ENCODE peak calls at places on chromosomes 5 and 9, in six cellular contexts. One of them, this sample, is unnamed.
A peak's percentile ranks its signal among the peaks of the same experiment; 100 is the strongest.

GRCh38 chr9:19378647-19379046 is 1.4 kb downstream of the RPS6 start:
- DNase-seq in NCI-H524: no peak
- DNase-seq in activated CD4-positive, alpha-beta T cell treated with anti-CD3 and anti-CD28 coated beads, Interleukin-2, amount 10 ng/mL, durations not matched to agents 7 days and 5 days: no peak
- DNase-seq in NCI-H774: no peak
- DNase-seq in astrocyte: no peak
- DNase-seq in mesothelial cell of epicardium: no peak
- DNase-seq in this sample: no peak

GRCh38 chr5:128536229-128536860 is 1.7 kb downstream of the FBN2 start:
- DNase-seq in NCI-H524: no peak
- DNase-seq in activated CD4-positive, alpha-beta T cell treated with anti-CD3 and anti-CD28 coated beads, Interleukin-2, amount 10 ng/mL, durations not matched to agents 7 days and 5 days: no peak
- DNase-seq in NCI-H774: no peak
- DNase-seq in astrocyte: no peak
- DNase-seq in mesothelial cell of epicardium: no peak
- DNase-seq in this sample: no peak

GRCh38 chr5:161306354-161306990 is 240.1 kb downstream of the GABRB2 start:
- DNase-seq in NCI-H524: no peak
- DNase-seq in activated CD4-positive, alpha-beta T cell treated with anti-CD3 and anti-CD28 coated beads, Interleukin-2, amount 10 ng/mL, durations not matched to agents 7 days and 5 days: no peak
- DNase-seq in NCI-H774: no peak
- DNase-seq in astrocyte: no peak
- DNase-seq in mesothelial cell of epicardium: no peak
- DNase-seq in this sample: no peak

GRCh38 chr5:83567741-83568530 is 96.4 kb downstream of the VCAN start:
- DNase-seq in NCI-H524: no peak
- DNase-seq in activated CD4-positive, alpha-beta T cell treated with anti-CD3 and anti-CD28 coated beads, Interleukin-2, amount 10 ng/mL, durations not matched to agents 7 days and 5 days: no peak
- DNase-seq in NCI-H774: no peak
- DNase-seq in astrocyte: peak; percentile 97
- DNase-seq in mesothelial cell of epicardium: no peak
- DNase-seq in this sample: no peak

GRCh38 chr9:83066771-83067170 is 3.8 kb upstream of the RASEF start:
- DNase-seq in NCI-H524: no peak
- DNase-seq in activated CD4-positive, alpha-beta T cell treated with anti-CD3 and anti-CD28 coated beads, Interleukin-2, amount 10 ng/mL, durations not matched to agents 7 days and 5 days: no peak
- DNase-seq in NCI-H774: no peak
- DNase-seq in astrocyte: peak; percentile 98
- DNase-seq in mesothelial cell of epicardium: no peak
- DNase-seq in this sample: no peak

GRCh38 chr9:89501311-89501898 is 3.5 kb upstream of the SEMA4D start:
- DNase-seq in NCI-H524: no peak
- DNase-seq in activated CD4-positive, alpha-beta T cell treated with anti-CD3 and anti-CD28 coated beads, Interleukin-2, amount 10 ng/mL, durations not matched to agents 7 days and 5 days: no peak
- DNase-seq in NCI-H774: no peak
- DNase-seq in astrocyte: no peak
- DNase-seq in mesothelial cell of epicardium: no peak
- DNase-seq in this sample: no peak

GRCh38 chr5:54867310-54867944 is 118.0 kb downstream of the ESM1 start:
- DNase-seq in NCI-H524: peak; percentile 58
- DNase-seq in activated CD4-positive, alpha-beta T cell treated with anti-CD3 and anti-CD28 coated beads, Interleukin-2, amount 10 ng/mL, durations not matched to agents 7 days and 5 days: peak; percentile 26
- DNase-seq in NCI-H774: peak; percentile 18
- DNase-seq in astrocyte: peak; percentile 46
- DNase-seq in mesothelial cell of epicardium: no peak
- DNase-seq in this sample: no peak

GRCh38 chr5:95781101-95781583 is 41.4 kb downstream of the GLRX start:
- DNase-seq in NCI-H524: peak; percentile 64
- DNase-seq in activated CD4-positive, alpha-beta T cell treated with anti-CD3 and anti-CD28 coated beads, Interleukin-2, amount 10 ng/mL, durations not matched to agents 7 days and 5 days: peak; percentile 76
- DNase-seq in NCI-H774: peak; percentile 56
- DNase-seq in astrocyte: peak; percentile 63
- DNase-seq in mesothelial cell of epicardium: peak; percentile 66
- DNase-seq in this sample: peak; percentile 65

GRCh38 chr5:96331681-96332361 is 101.2 kb downstream of the PCSK1 start:
- DNase-seq in NCI-H524: no peak
- DNase-seq in activated CD4-positive, alpha-beta T cell treated with anti-CD3 and anti-CD28 coated beads, Interleukin-2, amount 10 ng/mL, durations not matched to agents 7 days and 5 days: no peak
- DNase-seq in NCI-H774: no peak
- DNase-seq in astrocyte: no peak
- DNase-seq in mesothelial cell of epicardium: no peak
- DNase-seq in this sample: no peak

GRCh38 chr9:93156475-93157008 is 22.5 kb upstream of the NINJ1 start:
- DNase-seq in NCI-H524: no peak
- DNase-seq in activated CD4-positive, alpha-beta T cell treated with anti-CD3 and anti-CD28 coated beads, Interleukin-2, amount 10 ng/mL, durations not matched to agents 7 days and 5 days: peak; percentile 42
- DNase-seq in NCI-H774: no peak
- DNase-seq in astrocyte: no peak
- DNase-seq in mesothelial cell of epicardium: no peak
- DNase-seq in this sample: no peak

GRCh38 chr9:80797841-80798688 is 891.3 kb downstream of the TLE1 start:
- DNase-seq in NCI-H524: peak; percentile 82
- DNase-seq in activated CD4-positive, alpha-beta T cell treated with anti-CD3 and anti-CD28 coated beads, Interleukin-2, amount 10 ng/mL, durations not matched to agents 7 days and 5 days: no peak
- DNase-seq in NCI-H774: no peak
- DNase-seq in astrocyte: peak; percentile 47
- DNase-seq in mesothelial cell of epicardium: peak; percentile 43
- DNase-seq in this sample: peak; percentile 25

GRCh38 chr9:133998915-133999580 is 6.9 kb upstream of the VAV2 start:
- DNase-seq in NCI-H524: no peak
- DNase-seq in activated CD4-positive, alpha-beta T cell treated with anti-CD3 and anti-CD28 coated beads, Interleukin-2, amount 10 ng/mL, durations not matched to agents 7 days and 5 days: no peak
- DNase-seq in NCI-H774: no peak
- DNase-seq in astrocyte: peak; percentile 74
- DNase-seq in mesothelial cell of epicardium: no peak
- DNase-seq in this sample: no peak

GRCh38 chr5:54621742-54622141 is 104.2 kb downstream of the SNX18 start:
- DNase-seq in NCI-H524: no peak
- DNase-seq in activated CD4-positive, alpha-beta T cell treated with anti-CD3 and anti-CD28 coated beads, Interleukin-2, amount 10 ng/mL, durations not matched to agents 7 days and 5 days: no peak
- DNase-seq in NCI-H774: no peak
- DNase-seq in astrocyte: no peak
- DNase-seq in mesothelial cell of epicardium: no peak
- DNase-seq in this sample: no peak

GRCh38 chr9:2072752-2073405 is 57.7 kb downstream of the SMARCA2 start:
- DNase-seq in NCI-H524: no peak
- DNase-seq in activated CD4-positive, alpha-beta T cell treated with anti-CD3 and anti-CD28 coated beads, Interleukin-2, amount 10 ng/mL, durations not matched to agents 7 days and 5 days: no peak
- DNase-seq in NCI-H774: no peak
- DNase-seq in astrocyte: no peak
- DNase-seq in mesothelial cell of epicardium: no peak
- DNase-seq in this sample: no peak

GRCh38 chr5:61732376-61732775 is 400.3 kb downstream of the ZSWIM6 start:
- DNase-seq in NCI-H524: no peak
- DNase-seq in activated CD4-positive, alpha-beta T cell treated with anti-CD3 and anti-CD28 coated beads, Interleukin-2, amount 10 ng/mL, durations not matched to agents 7 days and 5 days: no peak
- DNase-seq in NCI-H774: no peak
- DNase-seq in astrocyte: peak; percentile 13
- DNase-seq in mesothelial cell of epicardium: no peak
- DNase-seq in this sample: no peak

GRCh38 chr5:43412151-43412550 is at the start of gene CCL28:
- DNase-seq in NCI-H524: no peak
- DNase-seq in activated CD4-positive, alpha-beta T cell treated with anti-CD3 and anti-CD28 coated beads, Interleukin-2, amount 10 ng/mL, durations not matched to agents 7 days and 5 days: no peak
- DNase-seq in NCI-H774: no peak
- DNase-seq in astrocyte: no peak
- DNase-seq in mesothelial cell of epicardium: no peak
- DNase-seq in this sample: no peak

GRCh38 chr5:87385794-87386193 is 26.9 kb downstream of the CCNH start:
- DNase-seq in NCI-H524: no peak
- DNase-seq in activated CD4-positive, alpha-beta T cell treated with anti-CD3 and anti-CD28 coated beads, Interleukin-2, amount 10 ng/mL, durations not matched to agents 7 days and 5 days: no peak
- DNase-seq in NCI-H774: no peak
- DNase-seq in astrocyte: no peak
- DNase-seq in mesothelial cell of epicardium: no peak
- DNase-seq in this sample: no peak

GRCh38 chr5:156922207-156922792 is 40.7 kb downstream of the TIMD4 start:
- DNase-seq in NCI-H524: no peak
- DNase-seq in activated CD4-positive, alpha-beta T cell treated with anti-CD3 and anti-CD28 coated beads, Interleukin-2, amount 10 ng/mL, durations not matched to agents 7 days and 5 days: peak; percentile 14
- DNase-seq in NCI-H774: no peak
- DNase-seq in astrocyte: no peak
- DNase-seq in mesothelial cell of epicardium: no peak
- DNase-seq in this sample: no peak

GRCh38 chr5:87191645-87192044 is 76.0 kb upstream of the RASA1 start:
- DNase-seq in NCI-H524: no peak
- DNase-seq in activated CD4-positive, alpha-beta T cell treated with anti-CD3 and anti-CD28 coated beads, Interleukin-2, amount 10 ng/mL, durations not matched to agents 7 days and 5 days: no peak
- DNase-seq in NCI-H774: no peak
- DNase-seq in astrocyte: no peak
- DNase-seq in mesothelial cell of epicardium: no peak
- DNase-seq in this sample: no peak

GRCh38 chr9:71909887-71910601 is 949 bp downstream of the ABHD17B start:
- DNase-seq in NCI-H524: peak; percentile 42
- DNase-seq in activated CD4-positive, alpha-beta T cell treated with anti-CD3 and anti-CD28 coated beads, Interleukin-2, amount 10 ng/mL, durations not matched to agents 7 days and 5 days: peak; percentile 31
- DNase-seq in NCI-H774: peak; percentile 22
- DNase-seq in astrocyte: no peak
- DNase-seq in mesothelial cell of epicardium: peak; percentile 76
- DNase-seq in this sample: peak; percentile 62

GRCh38 chr9:237141-237857 is 22.6 kb downstream of the DOCK8 start:
- DNase-seq in NCI-H524: no peak
- DNase-seq in activated CD4-positive, alpha-beta T cell treated with anti-CD3 and anti-CD28 coated beads, Interleukin-2, amount 10 ng/mL, durations not matched to agents 7 days and 5 days: no peak
- DNase-seq in NCI-H774: no peak
- DNase-seq in astrocyte: no peak
- DNase-seq in mesothelial cell of epicardium: no peak
- DNase-seq in this sample: no peak

GRCh38 chr9:135076143-135076875 is 11.2 kb upstream of the OLFM1 start:
- DNase-seq in NCI-H524: no peak
- DNase-seq in activated CD4-positive, alpha-beta T cell treated with anti-CD3 and anti-CD28 coated beads, Interleukin-2, amount 10 ng/mL, durations not matched to agents 7 days and 5 days: no peak
- DNase-seq in NCI-H774: no peak
- DNase-seq in astrocyte: no peak
- DNase-seq in mesothelial cell of epicardium: no peak
- DNase-seq in this sample: no peak

GRCh38 chr9:115614931-115615401 is 497.0 kb upstream of the TNC start:
- DNase-seq in NCI-H524: peak; percentile 63
- DNase-seq in activated CD4-positive, alpha-beta T cell treated with anti-CD3 and anti-CD28 coated beads, Interleukin-2, amount 10 ng/mL, durations not matched to agents 7 days and 5 days: no peak
- DNase-seq in NCI-H774: no peak
- DNase-seq in astrocyte: no peak
- DNase-seq in mesothelial cell of epicardium: no peak
- DNase-seq in this sample: peak; percentile 64

GRCh38 chr9:87675906-87676515 is 49.9 kb upstream of the CTSL start:
- DNase-seq in NCI-H524: no peak
- DNase-seq in activated CD4-positive, alpha-beta T cell treated with anti-CD3 and anti-CD28 coated beads, Interleukin-2, amount 10 ng/mL, durations not matched to agents 7 days and 5 days: no peak
- DNase-seq in NCI-H774: no peak
- DNase-seq in astrocyte: no peak
- DNase-seq in mesothelial cell of epicardium: no peak
- DNase-seq in this sample: no peak

GRCh38 chr9:121281614-121282291 is 13.8 kb downstream of the GSN start:
- DNase-seq in NCI-H524: no peak
- DNase-seq in activated CD4-positive, alpha-beta T cell treated with anti-CD3 and anti-CD28 coated beads, Interleukin-2, amount 10 ng/mL, durations not matched to agents 7 days and 5 days: no peak
- DNase-seq in NCI-H774: peak; percentile 74
- DNase-seq in astrocyte: peak; percentile 80
- DNase-seq in mesothelial cell of epicardium: no peak
- DNase-seq in this sample: peak; percentile 46

GRCh38 chr5:66558562-66558961 is 37.6 kb upstream of the MAST4 start:
- DNase-seq in NCI-H524: peak; percentile 58
- DNase-seq in activated CD4-positive, alpha-beta T cell treated with anti-CD3 and anti-CD28 coated beads, Interleukin-2, amount 10 ng/mL, durations not matched to agents 7 days and 5 days: peak; percentile 36
- DNase-seq in NCI-H774: no peak
- DNase-seq in astrocyte: no peak
- DNase-seq in mesothelial cell of epicardium: no peak
- DNase-seq in this sample: no peak

GRCh38 chr5:53167836-53168235 is 58.3 kb upstream of the MOCS2 start:
- DNase-seq in NCI-H524: no peak
- DNase-seq in activated CD4-positive, alpha-beta T cell treated with anti-CD3 and anti-CD28 coated beads, Interleukin-2, amount 10 ng/mL, durations not matched to agents 7 days and 5 days: no peak
- DNase-seq in NCI-H774: no peak
- DNase-seq in astrocyte: peak; percentile 8
- DNase-seq in mesothelial cell of epicardium: no peak
- DNase-seq in this sample: no peak